ENCODE peak calls at places on chromosomes 2 and 18, in ten cellular contexts. C is hypothalamus; D is mammary epithelial cell; S is brain microvascular endothelial cell; P is left colon; Y is hepatic stellate cell; G is activated naive CD8-positive, alpha-beta T cell treated with anti-CD3 and anti-CD28 coated beads, Interleukin-2, amount 10 ng/mL, durations not matched to agents 7 days and 5 days; L is amniotic stem cell; N is iPS DF 19.7; E is amygdala. K is an unnamed sample.

GRCh38 chr2:9234680-9235387 is 28.2 kb downstream of the ASAP2 start:
- DNase-seq in C (no peak), P (no peak), S (peak; percentile 90), E (no peak), N (no peak), Y (peak; percentile 85), G (no peak), D (peak; percentile 98), L (peak; percentile 47), K (peak; percentile 64)

GRCh38 chr2:204888222-204888621 is 342.9 kb downstream of the PARD3B start:
- DNase-seq in G (no peak), S (no peak), P (no peak), D (no peak), N (no peak), Y (no peak), E (no peak), C (no peak), L (no peak), K (no peak)

GRCh38 chr18:69996417-69996816 is 48.7 kb upstream of the CD226 start:
- DNase-seq in Y (no peak), N (no peak), D (no peak), S (no peak), E (no peak), C (no peak), G (no peak), L (no peak), P (no peak), K (no peak)

GRCh38 chr2:200609027-200609614 is 23.3 kb downstream of the AOX1 start:
- DNase-seq in P (no peak), D (peak; percentile 70), Y (peak; percentile 48), L (peak; percentile 72), C (no peak), E (no peak), N (no peak), S (peak; percentile 87), G (no peak), K (peak; percentile 87)

GRCh38 chr2:189854152-189854551 is 69.9 kb downstream of the PMS1 start:
- DNase-seq in L (no peak), D (no peak), N (no peak), G (no peak), S (no peak), E (no peak), P (no peak), C (no peak), Y (no peak), K (no peak)

GRCh38 chr2:26621469-26622199 is 19.5 kb downstream of the CIB4 start:
- DNase-seq in E (no peak), N (no peak), D (no peak), Y (no peak), C (no peak), S (no peak), P (no peak), G (no peak), L (no peak), K (no peak)

GRCh38 chr2:168649105-168649504 is 153.3 kb upstream of the NOSTRIN start:
- DNase-seq in G (no peak), E (no peak), Y (no peak), L (no peak), C (no peak), N (no peak), S (no peak), D (no peak), P (no peak), K (no peak)

GRCh38 chr18:10152475-10152874 is 238.7 kb downstream of the VAPA start:
- DNase-seq in G (no peak), C (no peak), L (no peak), Y (no peak), D (no peak), N (no peak), P (no peak), E (no peak), S (no peak), K (no peak)

GRCh38 chr2:37880546-37880945 is 44.5 kb upstream of the RMDN2 start:
- DNase-seq in P (no peak), G (no peak), Y (no peak), D (no peak), S (no peak), L (no peak), N (no peak), C (no peak), E (no peak), K (no peak)

GRCh38 chr2:153360239-153360638 is 118.3 kb downstream of the RPRM start:
- DNase-seq in D (no peak), L (no peak), C (no peak), S (no peak), E (no peak), N (no peak), G (no peak), Y (no peak), P (no peak), K (no peak)

GRCh38 chr2:125364181-125364806 is 1291.7 kb upstream of the GYPC start:
- DNase-seq in D (no peak), E (no peak), G (no peak), S (no peak), C (no peak), L (no peak), P (no peak), Y (no peak), N (no peak), K (no peak)

GRCh38 chr18:79395308-79395640 is 456 bp upstream of the NFATC1 start:
- DNase-seq in L (no peak), G (no peak), N (no peak), D (no peak), C (no peak), E (no peak), S (no peak), P (no peak), Y (no peak), K (peak; percentile 64)

GRCh38 chr2:12605936-12606335 is 110.8 kb upstream of the TRIB2 start:
- DNase-seq in S (peak; percentile 5), D (no peak), E (no peak), G (no peak), C (no peak), L (no peak), Y (no peak), N (no peak), P (no peak), K (no peak)

GRCh38 chr2:71926860-71927756 is 220.6 kb downstream of the CYP26B1 start:
- DNase-seq in D (no peak), C (no peak), E (no peak), P (no peak), N (no peak), G (no peak), Y (no peak), L (no peak), S (no peak), K (no peak)

GRCh38 chr2:235793163-235793752 is 299.4 kb downstream of the AGAP1 start:
- DNase-seq in G (no peak), Y (no peak), P (no peak), E (no peak), N (no peak), L (no peak), D (peak; percentile 54), S (no peak), C (no peak), K (peak; percentile 27)

GRCh38 chr2:138846216-138846821 is 66.1 kb upstream of the NXPH2 start:
- DNase-seq in P (no peak), G (no peak), D (peak; percentile 19), Y (peak; percentile 4), C (no peak), L (no peak), S (peak; percentile 2), N (no peak), E (no peak), K (peak; percentile 51)

GRCh38 chr2:31384351-31384750 is 30.2 kb downstream of the XDH start:
- DNase-seq in D (peak; percentile 95), N (no peak), L (peak; percentile 35), E (no peak), Y (peak; percentile 75), P (no peak), G (no peak), C (no peak), S (peak; percentile 87), K (peak; percentile 85)

GRCh38 chr18:9575558-9575957 is 38.8 kb downstream of the PPP4R1 start:
- DNase-seq in L (peak; percentile 97), C (peak; percentile 72), S (peak; percentile 95), G (no peak), N (peak; percentile 17), D (peak; percentile 74), P (peak; percentile 79), E (no peak), Y (peak; percentile 62), K (peak; percentile 45)

GRCh38 chr2:72824224-72824842 is 1.5 kb downstream of the EXOC6B start:
- DNase-seq in P (no peak), S (peak; percentile 21), D (peak; percentile 78), Y (peak; percentile 27), E (no peak), C (no peak), G (no peak), N (no peak), L (peak; percentile 28), K (peak; percentile 71)

GRCh38 chr18:21820035-21820810 is 79.6 kb downstream of the MIB1 start:
- DNase-seq in C (no peak), L (no peak), P (no peak), E (no peak), Y (peak; percentile 15), S (no peak), D (peak; percentile 4), G (no peak), N (no peak), K (peak; percentile 50)

GRCh38 chr2:44620189-44620990 is 258.6 kb downstream of the CAMKMT start:
- DNase-seq in L (no peak), D (no peak), E (no peak), S (no peak), P (no peak), G (no peak), N (no peak), Y (no peak), C (no peak), K (no peak)

K was measured in AG20443.